ENCODE peak calls at places on chromosome 4, in six cellular contexts. L is astrocyte of the spinal cord, G is NCI-H460, P is NCI-H1930, N is LHCN-M2, B is Peyer's patch. S is an unnamed sample.
A peak's percentile ranks its signal among the peaks of the same experiment; 100 is the strongest.

GRCh38 chr4:40837094-40837870 is 87.5 kb downstream of the NSUN7 start:
- DNase-seq in L (no peak), G (no peak), P (no peak), N (no peak), B (no peak), S (no peak)

GRCh38 chr4:120071192-120071795 is 4.6 kb upstream of the MAD2L1 start:
- DNase-seq in L (peak; percentile 81), G (peak; percentile 55), P (peak; percentile 12), N (peak; percentile 72), B (no peak), S (no peak)

GRCh38 chr4:139609647-139610046 is 53.6 kb upstream of the SETD7 start:
- DNase-seq in L (peak; percentile 79), G (no peak), P (no peak), N (peak; percentile 86), B (no peak), S (no peak)

GRCh38 chr4:114151-114550 is 10.2 kb upstream of the ZNF718 start:
- DNase-seq in L (no peak), G (no peak), P (no peak), N (peak; percentile 25), B (no peak), S (no peak)

GRCh38 chr4:85370400-85371032 is 104.4 kb upstream of the ARHGAP24 start:
- DNase-seq in L (peak; percentile 47), G (peak; percentile 25), P (peak; percentile 4), N (peak; percentile 69), B (no peak), S (no peak)

GRCh38 chr4:13953083-13953482 is 325.6 kb upstream of the BOD1L1 start:
- DNase-seq in L (no peak), G (no peak), P (no peak), N (no peak), B (no peak), S (no peak)

GRCh38 chr4:174763454-174764104 is 65.5 kb downstream of the GLRA3 start:
- DNase-seq in L (peak; percentile 44), G (no peak), P (no peak), N (no peak), B (no peak), S (peak; percentile 9)

GRCh38 chr4:86482851-86483490 is 111.1 kb upstream of the PTPN13 start:
- DNase-seq in L (peak; percentile 48), G (no peak), P (no peak), N (peak; percentile 18), B (no peak), S (no peak)

GRCh38 chr4:112348488-112349158 is 51.5 kb downstream of the ALPK1 start:
- DNase-seq in L (peak; percentile 67), G (peak; percentile 23), P (peak; percentile 35), N (peak; percentile 83), B (no peak), S (no peak)

GRCh38 chr4:118327554-118328241 is 25.1 kb downstream of the PRSS12 start:
- DNase-seq in L (no peak), G (no peak), P (no peak), N (no peak), B (no peak), S (no peak)

GRCh38 chr4:87153078-87153477 is 67.3 kb downstream of the KLHL8 start:
- DNase-seq in L (no peak), G (no peak), P (no peak), N (no peak), B (no peak), S (no peak)

GRCh38 chr4:110550260-110550659 is 72.6 kb downstream of the PITX2 start:
- DNase-seq in L (peak; percentile 40), G (no peak), P (no peak), N (peak; percentile 59), B (no peak), S (no peak)

GRCh38 chr4:74044676-74045075 is 6.2 kb upstream of the CXCL3 start:
- DNase-seq in L (peak; percentile 22), G (no peak), P (no peak), N (peak; percentile 31), B (no peak), S (peak; percentile 47)

GRCh38 chr4:10006236-10006603 is 15.1 kb downstream of the SLC2A9 start:
- DNase-seq in L (peak; percentile 8), G (peak; percentile 74), P (peak; percentile 34), N (peak; percentile 73), B (no peak), S (peak; percentile 92)

GRCh38 chr4:134202557-134202956 is 968 bp upstream of the PABPC4L start:
- DNase-seq in L (peak; percentile 18), G (no peak), P (no peak), N (peak; percentile 12), B (no peak), S (no peak)